ENCODE peak calls at places on chromosomes 2 and 18, in ten cellular contexts. One of them, this sample, is unnamed.

GRCh38 chr2:985317-985898 is 34.8 kb downstream of the SNTG2 start:
- DNase-seq in activated CD4-positive, alpha-beta T cell treated with anti-CD3 and anti-CD28 coated beads for 4 hours: no peak
- DNase-seq in adrenal gland: no peak
- DNase-seq in cardiac septum: no peak
- DNase-seq in ecto neural progenitor cell: no peak
- DNase-seq in tibial artery: no peak
- DNase-seq in left ventricle myocardium inferior: no peak
- DNase-seq in A172: no peak
- DNase-seq in SHP77: no peak
- DNase-seq in NCI-H345: no peak
- DNase-seq in this sample: no peak

GRCh38 chr2:226431301-226431955 is 368.2 kb downstream of the IRS1 start:
- DNase-seq in tibial artery: no peak
- DNase-seq in ecto neural progenitor cell: no peak
- DNase-seq in adrenal gland: no peak
- DNase-seq in SHP77: no peak
- DNase-seq in left ventricle myocardium inferior: no peak
- DNase-seq in activated CD4-positive, alpha-beta T cell treated with anti-CD3 and anti-CD28 coated beads for 4 hours: no peak
- DNase-seq in A172: peak; percentile 65
- DNase-seq in cardiac septum: no peak
- DNase-seq in NCI-H345: no peak
- DNase-seq in this sample: no peak

GRCh38 chr18:32439802-32440201 is 30.9 kb downstream of the GAREM1 start:
- DNase-seq in A172: no peak
- DNase-seq in NCI-H345: no peak
- DNase-seq in activated CD4-positive, alpha-beta T cell treated with anti-CD3 and anti-CD28 coated beads for 4 hours: no peak
- DNase-seq in SHP77: peak; percentile 23
- DNase-seq in adrenal gland: no peak
- DNase-seq in left ventricle myocardium inferior: no peak
- DNase-seq in tibial artery: no peak
- DNase-seq in ecto neural progenitor cell: no peak
- DNase-seq in cardiac septum: no peak
- DNase-seq in this sample: no peak

GRCh38 chr2:174794851-174795374 is 30.6 kb upstream of the CHRNA1 start:
- DNase-seq in left ventricle myocardium inferior: no peak
- DNase-seq in adrenal gland: no peak
- DNase-seq in SHP77: no peak
- DNase-seq in NCI-H345: no peak
- DNase-seq in activated CD4-positive, alpha-beta T cell treated with anti-CD3 and anti-CD28 coated beads for 4 hours: no peak
- DNase-seq in ecto neural progenitor cell: no peak
- DNase-seq in A172: no peak
- DNase-seq in tibial artery: no peak
- DNase-seq in cardiac septum: no peak
- DNase-seq in this sample: no peak

GRCh38 chr18:26286008-26286407 is 59.8 kb downstream of the TAF4B start:
- DNase-seq in cardiac septum: no peak
- DNase-seq in activated CD4-positive, alpha-beta T cell treated with anti-CD3 and anti-CD28 coated beads for 4 hours: no peak
- DNase-seq in tibial artery: no peak
- DNase-seq in adrenal gland: no peak
- DNase-seq in NCI-H345: no peak
- DNase-seq in SHP77: no peak
- DNase-seq in A172: no peak
- DNase-seq in left ventricle myocardium inferior: no peak
- DNase-seq in ecto neural progenitor cell: no peak
- DNase-seq in this sample: no peak

GRCh38 chr2:61620244-61621159 is 82.3 kb upstream of the XPO1 start:
- DNase-seq in tibial artery: peak; percentile 13
- DNase-seq in SHP77: no peak
- DNase-seq in adrenal gland: no peak
- DNase-seq in left ventricle myocardium inferior: no peak
- DNase-seq in ecto neural progenitor cell: no peak
- DNase-seq in activated CD4-positive, alpha-beta T cell treated with anti-CD3 and anti-CD28 coated beads for 4 hours: no peak
- DNase-seq in A172: peak; percentile 80
- DNase-seq in NCI-H345: peak; percentile 5
- DNase-seq in cardiac septum: no peak
- DNase-seq in this sample: no peak

GRCh38 chr18:24212939-24213338 is 74.1 kb downstream of the CABYR start:
- DNase-seq in adrenal gland: no peak
- DNase-seq in SHP77: no peak
- DNase-seq in cardiac septum: no peak
- DNase-seq in tibial artery: no peak
- DNase-seq in A172: peak; percentile 96
- DNase-seq in NCI-H345: no peak
- DNase-seq in left ventricle myocardium inferior: no peak
- DNase-seq in activated CD4-positive, alpha-beta T cell treated with anti-CD3 and anti-CD28 coated beads for 4 hours: no peak
- DNase-seq in ecto neural progenitor cell: no peak
- DNase-seq in this sample: no peak

GRCh38 chr2:19689769-19690168 is 212.0 kb downstream of the TTC32 start:
- DNase-seq in left ventricle myocardium inferior: no peak
- DNase-seq in ecto neural progenitor cell: no peak
- DNase-seq in activated CD4-positive, alpha-beta T cell treated with anti-CD3 and anti-CD28 coated beads for 4 hours: no peak
- DNase-seq in NCI-H345: no peak
- DNase-seq in A172: no peak
- DNase-seq in SHP77: no peak
- DNase-seq in cardiac septum: no peak
- DNase-seq in adrenal gland: no peak
- DNase-seq in tibial artery: no peak
- DNase-seq in this sample: no peak

GRCh38 chr2:215454519-215454918 is 18.7 kb upstream of the FN1 start:
- DNase-seq in NCI-H345: peak; percentile 19
- DNase-seq in A172: no peak
- DNase-seq in SHP77: no peak
- DNase-seq in adrenal gland: no peak
- DNase-seq in left ventricle myocardium inferior: no peak
- DNase-seq in tibial artery: no peak
- DNase-seq in cardiac septum: no peak
- DNase-seq in ecto neural progenitor cell: no peak
- DNase-seq in activated CD4-positive, alpha-beta T cell treated with anti-CD3 and anti-CD28 coated beads for 4 hours: no peak
- DNase-seq in this sample: no peak

GRCh38 chr2:109070290-109070689 is 58.7 kb upstream of the SH3RF3 start:
- DNase-seq in NCI-H345: no peak
- DNase-seq in activated CD4-positive, alpha-beta T cell treated with anti-CD3 and anti-CD28 coated beads for 4 hours: no peak
- DNase-seq in ecto neural progenitor cell: no peak
- DNase-seq in cardiac septum: no peak
- DNase-seq in left ventricle myocardium inferior: no peak
- DNase-seq in tibial artery: no peak
- DNase-seq in SHP77: no peak
- DNase-seq in A172: no peak
- DNase-seq in adrenal gland: no peak
- DNase-seq in this sample: no peak

GRCh38 chr2:209644842-209645241 is 126.8 kb upstream of the UNC80 start:
- DNase-seq in left ventricle myocardium inferior: no peak
- DNase-seq in SHP77: no peak
- DNase-seq in NCI-H345: no peak
- DNase-seq in adrenal gland: no peak
- DNase-seq in tibial artery: no peak
- DNase-seq in activated CD4-positive, alpha-beta T cell treated with anti-CD3 and anti-CD28 coated beads for 4 hours: no peak
- DNase-seq in cardiac septum: no peak
- DNase-seq in ecto neural progenitor cell: no peak
- DNase-seq in A172: no peak
- DNase-seq in this sample: no peak

GRCh38 chr18:36314754-36315153 is 17.2 kb downstream of the FHOD3 start:
- DNase-seq in SHP77: no peak
- DNase-seq in NCI-H345: no peak
- DNase-seq in left ventricle myocardium inferior: no peak
- DNase-seq in ecto neural progenitor cell: no peak
- DNase-seq in tibial artery: no peak
- DNase-seq in activated CD4-positive, alpha-beta T cell treated with anti-CD3 and anti-CD28 coated beads for 4 hours: no peak
- DNase-seq in adrenal gland: peak; percentile 13
- DNase-seq in cardiac septum: no peak
- DNase-seq in A172: peak; percentile 61
- DNase-seq in this sample: no peak

GRCh38 chr2:203396667-203397066 is 68.5 kb downstream of the ABI2 start:
- DNase-seq in A172: no peak
- DNase-seq in activated CD4-positive, alpha-beta T cell treated with anti-CD3 and anti-CD28 coated beads for 4 hours: no peak
- DNase-seq in adrenal gland: no peak
- DNase-seq in SHP77: no peak
- DNase-seq in tibial artery: no peak
- DNase-seq in cardiac septum: no peak
- DNase-seq in left ventricle myocardium inferior: no peak
- DNase-seq in NCI-H345: no peak
- DNase-seq in ecto neural progenitor cell: no peak
- DNase-seq in this sample: no peak

GRCh38 chr2:208407667-208408066 is 1.1 kb downstream of the PTH2R start:
- DNase-seq in activated CD4-positive, alpha-beta T cell treated with anti-CD3 and anti-CD28 coated beads for 4 hours: no peak
- DNase-seq in tibial artery: no peak
- DNase-seq in NCI-H345: peak; percentile 81
- DNase-seq in SHP77: peak; percentile 55
- DNase-seq in cardiac septum: no peak
- DNase-seq in ecto neural progenitor cell: no peak
- DNase-seq in left ventricle myocardium inferior: no peak
- DNase-seq in adrenal gland: no peak
- DNase-seq in A172: no peak
- DNase-seq in this sample: no peak

GRCh38 chr2:71923887-71924533 is 223.7 kb downstream of the CYP26B1 start:
- DNase-seq in NCI-H345: peak; percentile 80
- DNase-seq in activated CD4-positive, alpha-beta T cell treated with anti-CD3 and anti-CD28 coated beads for 4 hours: peak; percentile 36
- DNase-seq in left ventricle myocardium inferior: peak; percentile 61
- DNase-seq in adrenal gland: peak; percentile 68
- DNase-seq in cardiac septum: no peak
- DNase-seq in ecto neural progenitor cell: peak; percentile 79
- DNase-seq in A172: peak; percentile 57
- DNase-seq in tibial artery: no peak
- DNase-seq in SHP77: peak; percentile 71
- DNase-seq in this sample: peak; percentile 68